ENCODE peak calls at places on chromosome 4, in ten cellular contexts. I, Y, Z, H, V, C, R, L, J and E are unnamed samples. For H3K4me1, the result is how much of the 10 kb centered on the place peaks cover.

GRCh38 chr4:114734581-114734980 is 136.0 kb downstream of the UGT8 start:
- DNase-seq in I (no peak), Y (no peak), Z (no peak), H (no peak), V (no peak), C (no peak), R (peak), L (no peak), J (no peak), E (no peak)

GRCh38 chr4:2721586-2721985 is 34.5 kb downstream of the TNIP2 start:
- DNase-seq in I (no peak), Y (no peak), Z (no peak), H (no peak), V (no peak), C (no peak), R (no peak), L (peak), J (no peak), E (no peak)

GRCh38 chr4:169407217-169407845 is 136.6 kb upstream of the SH3RF1 start:
- DNase-seq in I (no peak), Y (no peak), Z (no peak), H (no peak), V (peak), C (no peak), R (peak), L (no peak), J (no peak), E (no peak)

GRCh38 chr4:82900016-82900334 is 560 bp upstream of the THAP9 start:
- DNase-seq in I (no peak), Y (no peak), Z (peak), H (no peak), V (no peak), C (no peak), R (no peak), L (no peak), J (no peak), E (no peak)

GRCh38 chr4:87010192-87010591 is 75.4 kb downstream of the AFF1 start:
- DNase-seq in I (no peak), Y (no peak), Z (no peak), H (no peak), V (no peak), C (no peak), R (no peak), L (no peak), J (no peak), E (no peak)

GRCh38 chr4:121728798-121729226 is 32.0 kb upstream of the ANXA5 start:
- DNase-seq in I (no peak), Y (no peak), Z (no peak), H (no peak), V (no peak), C (no peak), R (peak), L (no peak), J (no peak), E (no peak)

GRCh38 chr4:83378426-83378825 is 43.8 kb upstream of the HPSE start:
- DNase-seq in I (no peak), Y (no peak), Z (no peak), H (no peak), V (no peak), C (no peak), R (no peak), L (no peak), J (peak), E (no peak)

GRCh38 chr4:11428701-11429571 is at the start of gene HS3ST1:
- DNase-seq in I (peak), Y (peak), Z (no peak), H (peak), V (peak), C (peak), R (peak), L (peak), J (peak), E (peak)

GRCh38 chr4:44160776-44161377 is 287.7 kb downstream of the KCTD8 start:
- DNase-seq in I (no peak), Y (no peak), Z (no peak), H (no peak), V (no peak), C (no peak), R (no peak), L (no peak), J (no peak), E (no peak)

GRCh38 chr4:105894570-105895323 is 524 bp upstream of the NPNT start:
- DNase-seq in I (peak), Y (no peak), Z (no peak), H (no peak), V (no peak), C (no peak), R (peak), L (peak), J (peak), E (peak)

GRCh38 chr4:99536148-99536728 is 25.4 kb downstream of the C4orf17 start:
- DNase-seq in I (no peak), Y (no peak), Z (no peak), H (no peak), V (peak), C (no peak), R (no peak), L (no peak), J (no peak), E (no peak)

GRCh38 chr4:41638806-41639205 is 100.8 kb downstream of the LIMCH1 start:
- DNase-seq in I (no peak), Y (no peak), Z (no peak), H (no peak), V (no peak), C (no peak), R (no peak), L (no peak), J (no peak), E (no peak)

GRCh38 chr4:71595576-71596108 is 188.2 kb downstream of the GC start:
- DNase-seq in I (no peak), Y (no peak), Z (no peak), H (no peak), V (no peak), C (no peak), R (no peak), L (no peak), J (no peak), E (no peak)

GRCh38 chr4:37531156-37531555 is 155.0 kb downstream of the RELL1 start:
- DNase-seq in I (no peak), Y (no peak), Z (no peak), H (no peak), V (no peak), C (no peak), R (no peak), L (no peak), J (no peak), E (no peak)

GRCh38 chr4:114385195-114385985 is 213.2 kb upstream of the UGT8 start:
- DNase-seq in I (no peak), Y (no peak), Z (no peak), H (no peak), V (no peak), C (no peak), R (no peak), L (no peak), J (no peak), E (no peak)

GRCh38 chr4:13162886-13163285 is 321.3 kb downstream of the RAB28 start:
- DNase-seq in I (no peak), Y (no peak), Z (no peak), H (no peak), V (no peak), C (no peak), R (peak), L (no peak), J (no peak), E (no peak)

GRCh38 chr4:185761352-185762235 is 50.4 kb downstream of the SORBS2 start:
- DNase-seq in I (no peak), Y (no peak), Z (no peak), H (no peak), V (peak), C (no peak), R (no peak), L (no peak), J (no peak), E (no peak)

GRCh38 chr4:133151681-133152329 is 2.7 kb downstream of the PCDH10 start:
- DNase-seq in I (peak), Y (no peak), Z (no peak), H (no peak), V (no peak), C (no peak), R (peak), L (no peak), J (no peak), E (no peak)

GRCh38 chr4:184330008-184330400 is 112.3 kb upstream of the ENPP6 start:
- DNase-seq in I (peak), Y (no peak), Z (peak), H (no peak), V (no peak), C (no peak), R (peak), L (no peak), J (no peak), E (no peak)

GRCh38 chr4:145178740-145179139 is 1.6 kb downstream of the OTUD4 start:
- DNase-seq in I (no peak), Y (no peak), Z (no peak), H (no peak), V (no peak), C (no peak), R (peak), L (no peak), J (no peak), E (no peak)

GRCh38 chr4:108854781-108855180 is 91.9 kb upstream of the ETNPPL start:
- DNase-seq in I (no peak), Y (no peak), Z (no peak), H (no peak), V (no peak), C (no peak), R (no peak), L (no peak), J (no peak), E (no peak)
- H3K4me3 ChIP-seq in I (no peak), Y (no peak), Z (no peak), H (no peak), V (no peak), C (no peak), R (no peak), L (no peak), J (no peak), E (no peak)

DNA sequence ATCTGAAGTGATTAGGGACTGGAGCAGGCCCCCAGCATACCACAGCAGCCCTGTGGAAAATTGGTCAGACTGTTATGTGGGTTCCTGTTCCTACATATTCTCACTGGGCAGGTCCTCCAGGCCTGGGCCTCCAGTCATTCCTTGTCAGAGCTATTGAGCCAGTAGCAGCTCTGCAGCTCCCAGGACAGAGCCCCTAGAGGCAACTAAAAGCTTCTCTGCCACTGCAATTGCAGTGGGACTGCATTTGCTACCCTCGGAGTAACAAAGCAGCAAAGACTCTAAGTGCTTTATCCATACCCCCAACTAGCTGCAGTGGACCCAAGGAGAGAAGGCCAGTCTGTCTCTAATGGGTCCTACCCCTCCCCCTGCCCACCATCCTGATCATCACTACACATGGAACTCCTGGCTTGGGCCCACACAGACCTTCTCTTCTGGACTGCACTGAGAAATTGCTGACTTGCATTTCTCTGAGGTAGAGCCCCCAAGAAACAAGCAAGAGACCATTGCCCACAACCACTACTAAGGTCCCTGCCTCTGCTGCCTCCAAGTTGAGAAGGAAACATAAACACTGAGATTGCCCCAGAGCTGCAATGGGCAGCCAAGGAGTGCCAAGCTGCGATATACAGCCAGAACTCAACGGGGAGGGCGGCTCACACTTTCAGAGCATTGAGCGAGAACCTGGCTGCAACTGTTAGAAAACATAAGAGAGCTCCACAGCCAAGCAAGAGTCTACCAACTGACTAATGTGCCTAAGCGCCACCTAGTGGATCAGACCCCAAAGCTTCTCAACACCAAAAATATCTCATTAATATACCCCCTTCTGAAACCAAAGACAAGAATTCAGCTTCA is 738.7 kb upstream of the NDST4 start:
- DNase-seq in I (peak), Y (no peak), Z (peak), H (no peak), V (no peak), C (peak), R (peak), L (no peak), J (peak), E (no peak)
- TF ChIP-seq CTCF in I (no peak), Y (no peak), Z (peak), H (no peak), V (peak), C (peak), R (peak), L (peak), J (peak), E (peak)

GRCh38 chr4:174564529-174564928 is 42.2 kb upstream of the HPGD start:
- DNase-seq in I (no peak), Y (no peak), Z (no peak), H (no peak), V (no peak), C (no peak), R (no peak), L (no peak), J (no peak), E (no peak)
- H3K4me1 ChIP-seq in I (under half), Y (under half), Z (under half), H (under half), V (under half), C (under half), R (under half), L (under half), J (under half), E (under half)

DNA sequence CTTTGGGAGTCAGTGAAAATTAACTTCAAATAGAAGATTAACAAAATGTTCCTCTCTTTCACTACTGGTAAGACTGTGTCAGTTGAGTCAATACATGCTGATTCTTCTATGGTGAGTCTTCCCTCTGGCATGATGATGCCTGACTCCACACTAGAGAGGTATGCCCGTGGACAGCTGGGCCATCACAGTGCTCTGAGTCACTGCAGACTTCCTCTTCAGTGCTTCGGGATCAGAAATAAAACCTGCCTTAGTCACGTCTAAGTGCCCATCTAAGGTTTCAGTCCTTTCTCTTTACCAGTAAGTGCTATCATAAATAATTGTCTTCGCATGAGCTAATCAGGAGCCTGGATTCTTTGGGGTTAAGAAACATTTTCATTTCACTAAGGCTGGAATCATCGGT is 1.6 kb upstream of the ASB5 start:
- DNase-seq in I (no peak), Y (peak), Z (no peak), H (no peak), V (no peak), C (no peak), R (peak), L (no peak), J (no peak), E (no peak)
- H3K4me3 ChIP-seq in I (no peak), Y (peak), Z (no peak), H (no peak), V (no peak), C (no peak), R (peak), L (no peak), J (no peak), E (no peak)